ENCODE peak calls at places on chromosome 14, in four cellular contexts. One of them, this sample, is unnamed.
A peak's percentile ranks its signal among the peaks of the same experiment; 100 is the strongest.

GRCh38 chr14:35355981-35356839 is 48.3 kb downstream of the NFKBIA start:
- DNase-seq in hypothalamus: no peak
- DNase-seq in EL: peak; percentile 49
- DNase-seq in CMK: no peak
- DNase-seq in this sample: no peak

GRCh38 chr14:66979083-66979974 is 209.9 kb upstream of the GARIN2 start:
- DNase-seq in hypothalamus: no peak
- DNase-seq in EL: peak; percentile 8
- DNase-seq in CMK: no peak
- DNase-seq in this sample: no peak

GRCh38 chr14:55744321-55744720 is 164.3 kb downstream of the KTN1 start:
- DNase-seq in hypothalamus: no peak
- DNase-seq in EL: no peak
- DNase-seq in CMK: no peak
- DNase-seq in this sample: no peak

GRCh38 chr14:42002139-42002538 is 395.5 kb downstream of the LRFN5 start:
- DNase-seq in hypothalamus: no peak
- DNase-seq in CMK: no peak
- DNase-seq in EL: no peak
- DNase-seq in this sample: no peak

GRCh38 chr14:30692669-30693068 is 70.5 kb downstream of the SCFD1 start:
- DNase-seq in EL: no peak
- DNase-seq in CMK: no peak
- DNase-seq in hypothalamus: no peak
- DNase-seq in this sample: no peak

GRCh38 chr14:105859717-105860614 is 333.6 kb downstream of the TMEM121 start:
- DNase-seq in CMK: no peak
- DNase-seq in EL: no peak
- DNase-seq in hypothalamus: no peak
- DNase-seq in this sample: no peak

GRCh38 chr14:77498984-77499527 is 440 bp upstream of the ISM2 start:
- DNase-seq in hypothalamus: no peak
- DNase-seq in CMK: no peak
- DNase-seq in EL: peak; percentile 15
- DNase-seq in this sample: no peak

GRCh38 chr14:51014625-51015024 is 70.3 kb upstream of the PYGL start:
- DNase-seq in EL: peak; percentile 28
- DNase-seq in CMK: no peak
- DNase-seq in hypothalamus: no peak
- DNase-seq in this sample: peak; percentile 61

GRCh38 chr14:52553002-52553670 is 500 bp downstream of the GPR137C start:
- DNase-seq in EL: peak; percentile 47
- DNase-seq in hypothalamus: no peak
- DNase-seq in CMK: no peak
- DNase-seq in this sample: no peak

GRCh38 chr14:33899723-33900341 is 51.0 kb downstream of the EGLN3 start:
- DNase-seq in hypothalamus: no peak
- DNase-seq in CMK: no peak
- DNase-seq in EL: no peak
- DNase-seq in this sample: no peak

This sample was measured in LHCN-M2.